ENCODE peak calls at places on chromosome 20, in four cellular contexts. S is lower lobe of right lung, U is endothelial cell, X is natural killer cell. W is an unnamed sample.
A peak's percentile ranks its signal among the peaks of the same experiment; 100 is the strongest.

GRCh38 chr20:25859649-25860530 is 163.2 kb upstream of the ZNF337 start:
- DNase-seq in S (peak; percentile 82), U (peak; percentile 44), X (peak; percentile 65), W (peak; percentile 79)

GRCh38 chr20:10063482-10063881 is 28.7 kb downstream of the ANKEF1 start:
- DNase-seq in S (no peak), U (no peak), X (no peak), W (no peak)

GRCh38 chr20:58956078-58956477 is 25.0 kb upstream of the NELFCD start:
- DNase-seq in S (no peak), U (no peak), X (no peak), W (no peak)

GRCh38 chr20:6142348-6142993 is 19.6 kb upstream of the FERMT1 start:
- DNase-seq in S (no peak), U (peak; percentile 55), X (no peak), W (no peak)

GRCh38 chr20:17843246-17844132 is 125.1 kb downstream of the SNX5 start:
- DNase-seq in S (no peak), U (no peak), X (peak; percentile 61), W (no peak)

GRCh38 chr20:41170386-41171105 is 33.2 kb downstream of the PLCG1 start:
- DNase-seq in S (no peak), U (no peak), X (no peak), W (peak; percentile 28)

GRCh38 chr20:40532103-40532502 is 156.9 kb downstream of the MAFB start:
- DNase-seq in S (no peak), U (peak; percentile 15), X (no peak), W (no peak)

GRCh38 chr20:17956099-17956685 is 12.4 kb downstream of the SNX5 start:
- DNase-seq in S (no peak), U (no peak), X (no peak), W (no peak)

GRCh38 chr20:17339000-17339399 is 112.2 kb downstream of the PCSK2 start:
- DNase-seq in S (no peak), U (no peak), X (no peak), W (no peak)

GRCh38 chr20:61443541-61444126 is 191.6 kb downstream of the CDH4 start:
- DNase-seq in S (no peak), U (no peak), X (no peak), W (no peak)

GRCh38 chr20:53736757-53737403 is 143.2 kb upstream of the ZNF217 start:
- DNase-seq in S (no peak), U (no peak), X (no peak), W (no peak)

GRCh38 chr20:1357921-1358671 is 29.2 kb upstream of the SDCBP2 start:
- DNase-seq in S (no peak), U (no peak), X (no peak), W (no peak)

GRCh38 chr20:63955281-63955845 is 853 bp downstream of the UCKL1 start:
- DNase-seq in S (peak; percentile 74), U (no peak), X (no peak), W (no peak)

GRCh38 chr20:32522525-32522774 is 62.7 kb downstream of the NOL4L start:
- DNase-seq in S (peak; percentile 18), U (no peak), X (no peak), W (no peak)

GRCh38 chr20:38674178-38675133 is 49.8 kb upstream of the SLC32A1 start:
- DNase-seq in S (no peak), U (peak; percentile 91), X (peak; percentile 61), W (no peak)

GRCh38 chr20:58870293-58871014 is 17.9 kb downstream of the GNAS start:
- DNase-seq in S (peak; percentile 68), U (peak; percentile 87), X (peak; percentile 46), W (no peak)

GRCh38 chr20:20480689-20481088 is 112.8 kb downstream of the INSM1 start:
- DNase-seq in S (no peak), U (no peak), X (no peak), W (no peak)

GRCh38 chr20:4064118-4064962 is 49.0 kb upstream of the RNF24 start:
- DNase-seq in S (peak; percentile 88), U (no peak), X (no peak), W (no peak)

GRCh38 chr20:59428441-59429205 is 128.2 kb downstream of the EDN3 start:
- DNase-seq in S (no peak), U (no peak), X (no peak), W (no peak)

GRCh38 chr20:45340951-45341350 is 7.3 kb downstream of the SDC4 start:
- DNase-seq in S (no peak), U (no peak), X (no peak), W (no peak)

GRCh38 chr20:53658973-53659372 is 65.3 kb upstream of the ZNF217 start:
- DNase-seq in S (no peak), U (no peak), X (no peak), W (no peak)

GRCh38 chr20:19449051-19449450 is 236.6 kb downstream of the SLC24A3 start:
- DNase-seq in S (no peak), U (no peak), X (no peak), W (no peak)

GRCh38 chr20:37294262-37294981 is 5.0 kb downstream of the MANBAL start:
- DNase-seq in S (no peak), U (no peak), X (no peak), W (peak; percentile 7)

GRCh38 chr20:25360631-25361286 is 29.9 kb downstream of the ABHD12 start:
- DNase-seq in S (no peak), U (no peak), X (no peak), W (no peak)

GRCh38 chr20:19284400-19285178 is 72.1 kb downstream of the SLC24A3 start:
- DNase-seq in S (no peak), U (no peak), X (no peak), W (no peak)

GRCh38 chr20:4065405-4065841 is 50.1 kb upstream of the RNF24 start:
- DNase-seq in S (no peak), U (no peak), X (no peak), W (no peak)

GRCh38 chr20:53739799-53740785 is 146.5 kb upstream of the ZNF217 start:
- DNase-seq in S (no peak), U (no peak), X (no peak), W (no peak)

GRCh38 chr20:5000263-5001173 is 792 bp downstream of the SLC23A2 start:
- DNase-seq in S (peak; percentile 65), U (peak; percentile 15), X (peak; percentile 22), W (no peak)

GRCh38 chr20:58895099-58895795 is 42.7 kb downstream of the GNAS start:
- DNase-seq in S (no peak), U (no peak), X (no peak), W (no peak)

GRCh38 chr20:24478584-24478983 is 9.2 kb downstream of the SYNDIG1 start:
- DNase-seq in S (no peak), U (no peak), X (no peak), W (no peak)

GRCh38 chr20:47950103-47950502 is 164.8 kb upstream of the SULF2 start:
- DNase-seq in S (no peak), U (no peak), X (no peak), W (no peak)

GRCh38 chr20:32606107-32606506 is 21.0 kb upstream of the NOL4L start:
- DNase-seq in S (no peak), U (no peak), X (no peak), W (no peak)

GRCh38 chr20:2631228-2631627 is 21.2 kb upstream of the NOP56 start:
- DNase-seq in S (no peak), U (no peak), X (no peak), W (no peak)
- TF ChIP-seq CTCF in S (no peak), U (no peak), X (no peak), W (peak; percentile 38)

GRCh38 chr20:44092551-44093248 is 94.3 kb downstream of the JPH2 start:
- DNase-seq in S (no peak), U (peak; percentile 46), X (no peak), W (no peak)

GRCh38 chr20:44089987-44090674 is 96.9 kb downstream of the JPH2 start:
- DNase-seq in S (no peak), U (no peak), X (no peak), W (no peak)

GRCh38 chr20:44095831-44096230 is 91.2 kb downstream of the JPH2 start:
- DNase-seq in S (no peak), U (no peak), X (no peak), W (no peak)

GRCh38 chr20:44091026-44091425 is 96.0 kb downstream of the JPH2 start:
- DNase-seq in S (no peak), U (no peak), X (no peak), W (no peak)

GRCh38 chr20:44093249-44093582 is 93.8 kb downstream of the JPH2 start:
- DNase-seq in S (no peak), U (no peak), X (no peak), W (no peak)
- TF ChIP-seq CTCF in S (no peak), U (no peak), X (peak; percentile 14), W (peak; percentile 24)

GRCh38 chr20:62704341-62704948 is 4.2 kb upstream of the NTSR1 start:
- DNase-seq in S (peak; percentile 80), U (no peak), X (no peak), W (no peak)

GRCh38 chr20:62702008-62702290 is 6.7 kb upstream of the NTSR1 start:
- DNase-seq in S (no peak), U (no peak), X (no peak), W (no peak)

GRCh38 chr20:62703853-62704228 is 4.8 kb upstream of the NTSR1 start:
- DNase-seq in S (no peak), U (no peak), X (no peak), W (peak; percentile 42)

GRCh38 chr20:62701161-62702007 is 7.3 kb upstream of the NTSR1 start:
- DNase-seq in S (no peak), U (no peak), X (no peak), W (no peak)

GRCh38 chr20:62702886-62703852 is 5.5 kb upstream of the NTSR1 start:
- DNase-seq in S (no peak), U (no peak), X (no peak), W (peak; percentile 79)
- TF ChIP-seq CTCF in S (no peak), U (no peak), X (no peak), W (peak; percentile 45)

GRCh38 chr20:49396230-49396629 is 86.2 kb downstream of the KCNB1 start:
- DNase-seq in S (no peak), U (no peak), X (no peak), W (no peak)
- TF ChIP-seq CTCF in S (no peak), U (peak; percentile 41), X (no peak), W (peak; percentile 64)

DNA sequence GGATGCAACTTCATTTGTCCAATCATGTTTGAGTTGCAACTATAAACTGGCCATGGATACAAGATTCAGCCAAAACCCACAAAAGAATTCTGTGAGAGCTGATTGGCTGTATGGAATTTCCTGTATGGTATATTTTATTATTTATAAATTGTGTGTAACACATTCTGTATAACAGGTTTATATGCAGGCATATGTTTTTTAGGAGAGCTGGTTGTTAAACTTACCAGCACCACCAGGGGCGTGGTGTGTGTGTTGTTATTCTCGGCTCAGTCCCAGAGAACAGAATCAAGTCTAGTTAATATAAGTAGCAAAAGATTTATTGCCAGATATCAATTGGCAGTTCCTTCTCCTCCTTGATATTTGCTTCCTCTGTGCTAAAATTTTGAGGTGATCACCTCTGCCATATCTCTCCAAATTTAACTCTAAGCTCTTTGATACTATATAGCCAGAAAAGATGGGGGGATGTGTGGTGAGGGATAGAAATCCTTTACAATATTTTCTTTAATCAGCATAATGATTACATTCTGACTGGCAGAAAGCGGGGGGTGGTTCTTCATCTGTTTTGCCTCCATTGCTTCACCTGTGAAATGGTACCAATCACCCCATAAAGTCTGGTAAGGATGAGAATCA is 22.9 kb downstream of the CNBD2 start:
- DNase-seq in S (no peak), U (peak; percentile 29), X (no peak), W (no peak)
- TF ChIP-seq CTCF in S (peak; percentile 30), U (peak; percentile 53), X (no peak), W (peak; percentile 76)

GRCh38 chr20:34216382-34216742 is 24.9 kb upstream of the ASIP start:
- DNase-seq in S (no peak), U (no peak), X (no peak), W (no peak)
- TF ChIP-seq CTCF in S (no peak), U (no peak), X (no peak), W (no peak)

W was measured in chondrocyte.